ENCODE peak calls at places on chromosomes 4 and X, in eight cellular contexts. E is iPS DF 19.7; J is stimulated activated CD4-positive, alpha-beta T cell treated with anti-CD3 and anti-CD28 coated beads, TNF-alpha, amount 100 ng/mL, for 48 hours; U is NCI-H1092; G is GM06990; X is A172; I is iPS-NIHi11; Q is EH. N is an unnamed sample.

GRCh38 chrX:96389314-96390048 is 295.2 kb upstream of the DIAPH2 start:
- DNase-seq in U (no peak), X (no peak), I (no peak), Q (no peak), E (no peak), J (no peak), G (no peak), N (no peak)

GRCh38 chrX:70030242-70030823 is 19.4 kb downstream of the AWAT2 start:
- DNase-seq in U (peak; percentile 46), X (peak; percentile 55), E (no peak), Q (peak; percentile 58), I (peak; percentile 66), G (no peak), J (peak; percentile 4), N (peak; percentile 79)

GRCh38 chrX:48834383-48834709 is 1.1 kb downstream of the PCSK1N start:
- DNase-seq in I (no peak), U (no peak), E (no peak), J (no peak), X (no peak), Q (no peak), G (no peak), N (no peak)

GRCh38 chr4:153318696-153319320 is 25.7 kb upstream of the MND1 start:
- DNase-seq in J (no peak), U (peak; percentile 44), Q (peak; percentile 68), X (peak; percentile 52), I (peak; percentile 59), G (no peak), E (no peak), N (peak; percentile 61)

GRCh38 chrX:39808471-39808917 is 289.3 kb downstream of the BCOR start:
- DNase-seq in G (no peak), J (no peak), I (no peak), Q (peak; percentile 96), X (peak; percentile 46), U (no peak), E (no peak), N (no peak)

GRCh38 chr4:159029481-159029880 is 73.4 kb upstream of the RAPGEF2 start:
- DNase-seq in X (no peak), Q (no peak), J (no peak), E (no peak), G (no peak), U (no peak), I (no peak), N (no peak)

GRCh38 chr4:165208322-165208652 is 926 bp downstream of the KLHL2 start:
- DNase-seq in X (no peak), G (no peak), I (no peak), E (no peak), Q (no peak), J (no peak), U (no peak), N (no peak)

GRCh38 chrX:134911348-134911747 is 79.4 kb upstream of the SMIM10 start:
- DNase-seq in U (no peak), E (no peak), G (no peak), I (no peak), Q (no peak), J (no peak), X (no peak), N (no peak)

GRCh38 chrX:39506131-39506530 is 591.6 kb downstream of the BCOR start:
- DNase-seq in Q (no peak), J (no peak), I (no peak), U (no peak), G (no peak), X (no peak), E (no peak), N (no peak)

GRCh38 chr4:61828960-61829359 is 628.8 kb downstream of the ADGRL3 start:
- DNase-seq in U (no peak), I (no peak), X (no peak), G (no peak), E (no peak), J (no peak), Q (no peak), N (no peak)

GRCh38 chrX:40207626-40208025 is 109.9 kb upstream of the BCOR start:
- DNase-seq in X (peak; percentile 71), Q (peak; percentile 15), G (no peak), I (no peak), U (no peak), J (peak; percentile 17), E (no peak), N (no peak)

GRCh38 chr4:53273726-53274125 is 92.1 kb downstream of the SCFD2 start:
- DNase-seq in G (no peak), Q (peak; percentile 41), U (no peak), J (no peak), E (no peak), X (peak; percentile 12), I (no peak), N (no peak)

GRCh38 chrX:38004046-38004445 is 2.3 kb upstream of the SYTL5 start:
- DNase-seq in J (no peak), U (no peak), Q (no peak), I (no peak), G (no peak), X (no peak), E (no peak), N (no peak)

GRCh38 chr4:24845132-24845531 is 49.8 kb downstream of the SOD3 start:
- DNase-seq in E (no peak), U (no peak), Q (no peak), J (no peak), I (no peak), X (no peak), G (no peak), N (no peak)

GRCh38 chr4:40933272-40934053 is 183.7 kb downstream of the NSUN7 start:
- DNase-seq in X (no peak), I (no peak), G (no peak), J (no peak), E (no peak), Q (peak; percentile 27), U (no peak), N (no peak)

GRCh38 chr4:156971623-156972369 is at the start of gene PDGFC:
- DNase-seq in X (peak; percentile 38), U (peak; percentile 21), G (peak; percentile 10), Q (peak; percentile 65), E (no peak), I (peak; percentile 88), J (no peak), N (peak; percentile 93)

GRCh38 chr4:128306992-128307581 is 19.5 kb upstream of the PGRMC2 start:
- DNase-seq in E (no peak), Q (no peak), U (no peak), X (no peak), G (no peak), J (no peak), I (no peak), N (no peak)

GRCh38 chr4:26782168-26782829 is 78.3 kb upstream of the STIM2 start:
- DNase-seq in I (no peak), G (no peak), X (no peak), J (no peak), Q (peak; percentile 52), E (no peak), U (no peak), N (no peak)

GRCh38 chr4:158042591-158043030 is 130.2 kb downstream of the GASK1B start:
- DNase-seq in G (no peak), J (no peak), E (no peak), Q (peak; percentile 80), I (no peak), U (no peak), X (peak; percentile 65), N (no peak)

GRCh38 chr4:100986360-100986868 is 360.9 kb downstream of the PPP3CA start:
- DNase-seq in U (no peak), J (no peak), Q (peak; percentile 25), G (no peak), E (peak; percentile 15), I (peak; percentile 25), X (peak; percentile 33), N (peak; percentile 90)

GRCh38 chr4:87117051-87117729 is 103.2 kb downstream of the KLHL8 start:
- DNase-seq in J (no peak), Q (no peak), G (no peak), U (no peak), I (peak; percentile 37), E (no peak), X (no peak), N (no peak)

GRCh38 chr4:25958110-25958509 is 44.1 kb downstream of the SMIM20 start:
- DNase-seq in G (no peak), X (no peak), E (no peak), I (no peak), Q (no peak), U (no peak), J (no peak), N (no peak)

GRCh38 chr4:153465922-153466636 is at the start of gene TMEM131L:
- DNase-seq in Q (peak; percentile 74), U (peak; percentile 58), E (no peak), I (peak; percentile 93), X (peak; percentile 39), J (peak; percentile 59), G (peak; percentile 87), N (peak; percentile 90)

GRCh38 chr4:76758290-76758882 is 139.6 kb downstream of the SOWAHB start:
- DNase-seq in J (no peak), I (peak; percentile 72), E (no peak), Q (peak; percentile 89), X (peak; percentile 57), G (no peak), U (peak; percentile 20), N (no peak)

GRCh38 chrX:102085706-102086105 is 39.8 kb upstream of the TCEAL2 start:
- DNase-seq in I (no peak), U (no peak), J (no peak), X (no peak), G (no peak), E (no peak), Q (peak; percentile 14), N (no peak)

GRCh38 chr4:26509681-26510333 is 19.5 kb upstream of the CCKAR start:
- DNase-seq in X (no peak), J (no peak), U (no peak), Q (peak; percentile 30), E (no peak), I (no peak), G (no peak), N (no peak)

GRCh38 chr4:87965501-87965975 is 10.0 kb upstream of the SPP1 start:
- DNase-seq in G (no peak), E (no peak), J (no peak), U (no peak), I (peak; percentile 23), X (no peak), Q (no peak), N (peak; percentile 72)

GRCh38 chr4:24315056-24315455 is 269.3 kb downstream of the DHX15 start:
- DNase-seq in U (no peak), Q (no peak), E (no peak), J (no peak), X (no peak), G (no peak), I (no peak), N (no peak)

GRCh38 chrX:134849390-134849789 is 141.4 kb upstream of the SMIM10 start:
- DNase-seq in E (no peak), Q (peak; percentile 64), X (peak; percentile 13), I (no peak), J (no peak), G (no peak), U (no peak), N (no peak)

GRCh38 chr4:172202480-172203076 is 389.4 kb downstream of the GALNTL6 start:
- DNase-seq in E (peak; percentile 12), Q (peak; percentile 48), X (peak; percentile 22), I (peak; percentile 54), J (no peak), G (peak; percentile 2), U (no peak), N (peak; percentile 44)

GRCh38 chr4:145840162-145840768 is 98.4 kb downstream of the ZNF827 start:
- DNase-seq in J (no peak), G (no peak), X (peak; percentile 51), Q (peak; percentile 64), U (peak; percentile 9), E (no peak), I (no peak), N (no peak)